ENCODE peak calls at places on chromosomes 11 and 22, in seven cellular contexts. K is psoas muscle; M is CD8-positive, alpha-beta T cell; E is colonic mucosa; Y is HCT116; C is kidney epithelial cell; P is mucosa of descending colon. F is an unnamed sample.

GRCh38 chr11:7495997-7496545 is 10.8 kb downstream of the OLFML1 start:
- DNase-seq in Y (no peak), K (no peak), E (no peak), P (no peak), C (no peak), M (no peak), F (no peak)

GRCh38 chr11:59778122-59778521 is 22.9 kb downstream of the STX3 start:
- DNase-seq in M (no peak), C (no peak), Y (no peak), K (no peak), E (peak; percentile 82), P (peak; percentile 57), F (no peak)

GRCh38 chr11:1652442-1652777 is 22.8 kb downstream of the KRTAP5-5 start:
- DNase-seq in K (no peak), C (no peak), P (no peak), M (no peak), Y (no peak), E (no peak), F (no peak)

GRCh38 chr11:72848846-72849466 is 34.7 kb downstream of the ATG16L2 start:
- DNase-seq in C (no peak), M (peak; percentile 36), E (no peak), Y (no peak), P (peak; percentile 41), K (no peak), F (peak; percentile 71)

GRCh38 chr11:528166-528814 is 7.1 kb downstream of the HRAS start:
- DNase-seq in K (peak; percentile 57), P (peak; percentile 21), Y (no peak), E (no peak), M (no peak), C (no peak), F (peak; percentile 62)

GRCh38 chr22:36610567-36610966 is 81.6 kb upstream of the EIF3D start:
- DNase-seq in Y (no peak), K (no peak), P (no peak), M (no peak), C (no peak), E (no peak), F (no peak)

GRCh38 chr11:117970400-117971024 is 15.7 kb upstream of the IL10RA start:
- DNase-seq in P (peak; percentile 49), E (peak; percentile 62), K (no peak), Y (no peak), M (no peak), C (no peak), F (no peak)

GRCh38 chr11:34259087-34259486 is 98.7 kb downstream of the ABTB2 start:
- DNase-seq in P (no peak), K (no peak), C (no peak), E (no peak), Y (no peak), M (no peak), F (no peak)

GRCh38 chr11:821513-822371 is 3.0 kb downstream of the PNPLA2 start:
- DNase-seq in K (peak; percentile 78), E (no peak), Y (no peak), C (no peak), M (no peak), P (no peak), F (no peak)

GRCh38 chr22:45866398-45867117 is 110.4 kb downstream of the WNT7B start:
- DNase-seq in C (no peak), E (peak; percentile 17), Y (no peak), P (no peak), K (peak; percentile 44), M (no peak), F (peak; percentile 80)

GRCh38 chr11:12723410-12724297 is 49.4 kb downstream of the TEAD1 start:
- DNase-seq in K (no peak), M (no peak), Y (peak; percentile 79), E (peak; percentile 46), C (peak; percentile 89), P (no peak), F (peak; percentile 27)

GRCh38 chr22:36741204-36741793 is 34.6 kb downstream of the IFT27 start:
- DNase-seq in E (no peak), M (no peak), P (no peak), Y (peak; percentile 46), C (no peak), K (no peak), F (peak; percentile 83)

GRCh38 chr11:121291896-121292502 is 572 bp upstream of the SC5D start:
- DNase-seq in K (no peak), M (no peak), C (no peak), E (no peak), P (no peak), Y (no peak), F (peak; percentile 13)

GRCh38 chr11:64447717-64448598 is 89.0 kb downstream of the RPS6KA4 start:
- DNase-seq in M (no peak), K (peak; percentile 64), C (no peak), E (peak; percentile 38), Y (no peak), P (peak; percentile 38), F (peak; percentile 59)

GRCh38 chr11:69540118-69541000 is 58.9 kb downstream of the LINC01488 start:
- DNase-seq in C (peak; percentile 23), K (peak; percentile 76), P (no peak), E (no peak), M (no peak), Y (no peak), F (peak; percentile 88)

GRCh38 chr22:32737811-32738210 is 63.7 kb upstream of the TIMP3 start:
- DNase-seq in M (no peak), E (no peak), C (no peak), K (no peak), P (no peak), Y (no peak), F (no peak)

GRCh38 chr11:122803716-122804115 is 34.6 kb upstream of the CRTAM start:
- DNase-seq in C (no peak), M (no peak), K (no peak), P (no peak), Y (no peak), E (no peak), F (no peak)

GRCh38 chr11:7448126-7448525 is 37.2 kb upstream of the OLFML1 start:
- DNase-seq in C (no peak), K (no peak), E (no peak), M (no peak), P (no peak), Y (no peak), F (peak; percentile 35)

GRCh38 chr11:13691296-13691899 is 22.9 kb downstream of the FAR1 start:
- DNase-seq in E (no peak), K (no peak), C (no peak), M (no peak), Y (no peak), P (no peak), F (no peak)

GRCh38 chr11:28797536-28797935 is 689.3 kb downstream of the METTL15 start:
- DNase-seq in E (no peak), M (no peak), K (no peak), P (no peak), Y (no peak), C (no peak), F (no peak)

GRCh38 chr22:24592144-24592845 is 578 bp downstream of the LRRC75B start:
- DNase-seq in E (no peak), M (no peak), C (no peak), P (peak; percentile 67), K (no peak), Y (no peak), F (peak; percentile 86)

GRCh38 chr22:24591286-24591830 is 1.5 kb downstream of the LRRC75B start:
- DNase-seq in E (no peak), M (no peak), P (no peak), K (no peak), C (no peak), Y (no peak), F (no peak)

GRCh38 chr22:24593810-24594568 is 1.1 kb upstream of the LRRC75B start:
- DNase-seq in Y (no peak), P (peak; percentile 69), E (peak; percentile 70), C (no peak), M (no peak), K (no peak), F (peak; percentile 52)

GRCh38 chr22:24594569-24595120 is 1.8 kb upstream of the LRRC75B start:
- DNase-seq in C (no peak), E (no peak), K (no peak), Y (no peak), M (no peak), P (no peak), F (peak; percentile 37)

DNA sequence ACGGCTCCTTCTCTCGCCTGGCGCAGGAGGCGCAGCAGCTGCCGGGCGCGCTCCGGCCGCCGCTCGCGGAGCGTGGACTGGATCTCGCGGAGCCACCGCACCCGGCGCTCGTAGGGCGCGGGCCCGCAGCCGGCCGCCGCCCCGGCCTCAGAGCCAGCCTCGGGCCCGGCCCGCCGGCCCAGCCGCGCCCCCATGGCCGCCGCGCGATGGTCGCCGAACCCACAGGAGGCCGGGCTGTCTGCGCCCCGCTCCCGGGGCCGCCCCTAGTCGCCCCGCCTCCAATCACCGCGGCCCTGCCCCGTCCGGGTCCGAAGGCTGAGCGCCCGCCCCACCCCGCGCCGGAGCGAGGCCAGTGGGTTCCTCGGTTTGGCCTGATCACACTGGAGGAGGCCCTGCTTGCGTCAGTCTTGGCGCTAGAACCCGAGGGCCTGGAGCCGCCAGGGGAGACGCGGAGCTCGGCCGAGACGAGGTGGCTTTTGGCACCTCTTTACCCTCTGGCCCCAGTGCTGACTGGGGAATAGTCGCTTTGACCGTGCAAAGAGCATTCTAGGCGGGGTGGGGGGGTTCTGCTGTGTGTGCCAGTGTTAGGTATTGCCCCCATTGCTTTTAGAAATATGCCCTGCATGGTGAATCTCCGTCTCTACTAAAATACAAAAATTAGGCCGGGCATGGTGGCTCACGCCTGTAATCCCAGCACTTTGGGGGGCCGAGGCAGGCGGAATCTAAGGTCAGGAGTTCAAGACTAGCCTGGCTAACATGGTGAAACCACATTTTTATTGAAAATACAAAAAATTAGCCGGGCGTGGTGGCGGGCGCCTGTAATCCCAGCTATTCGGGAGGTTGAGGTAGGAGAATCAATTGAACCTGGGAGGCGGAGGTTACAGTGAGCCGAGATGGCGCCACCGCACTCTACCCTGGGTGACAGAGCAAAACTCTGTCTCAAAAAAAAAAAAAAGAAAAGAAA is at the start of gene LRRC75B:
- DNase-seq in E (peak; percentile 96), Y (peak; percentile 47), K (peak; percentile 93), P (peak; percentile 95), M (peak; percentile 16), C (no peak), F (peak; percentile 99)
- H3K4me3 ChIP-seq in E (peak within 1 kb of the TSS; percentile 56), Y (peak within 1 kb of the TSS; percentile 68), K (peak within 1 kb of the TSS; percentile 69), P (peak within 1 kb of the TSS; percentile 44), M (peak within 1 kb of the TSS; percentile 11), C (peak within 1 kb of the TSS; percentile 54), F (peak within 1 kb of the TSS; percentile 72)

DNA sequence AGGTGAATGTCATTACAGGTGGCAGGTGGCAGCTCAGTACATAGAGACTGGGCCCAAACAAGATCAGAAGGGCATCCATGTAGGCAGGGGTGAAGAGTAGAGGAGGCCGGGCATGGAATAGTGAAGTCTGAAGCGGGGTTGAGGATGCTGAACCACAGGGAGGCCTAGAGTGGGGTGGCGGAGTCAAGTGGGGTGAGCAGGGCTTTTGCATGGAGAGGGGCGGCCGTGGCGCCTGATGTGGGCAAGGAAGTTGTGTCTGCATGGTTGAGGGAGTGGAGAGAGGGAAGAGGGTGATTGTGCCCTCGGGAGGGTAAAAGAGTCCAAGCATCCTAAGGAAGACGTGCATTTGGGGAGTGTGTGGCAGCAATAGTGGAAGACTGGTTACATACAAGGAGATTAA is 14.4 kb downstream of the DDB2 start:
- DNase-seq in C (no peak), Y (no peak), E (no peak), K (no peak), M (no peak), P (no peak), F (peak; percentile 2)
- H3K36me3 ChIP-seq in C (peaks cover 2% of the 10 kb centered on the region), Y (peaks cover 8% of the 10 kb centered on the region), E (no peaks in the 10 kb centered on the region), K (no peaks in the 10 kb centered on the region), M (peaks cover 5% of the 10 kb centered on the region), P (no peaks in the 10 kb centered on the region), F (peaks cover 13% of the 10 kb centered on the region)

GRCh38 chr11:30481385-30481784 is 104.8 kb downstream of the MPPED2 start:
- DNase-seq in Y (no peak), M (no peak), P (no peak), C (no peak), E (no peak), K (no peak), F (no peak)
- H3K4me3 ChIP-seq in Y (no peak overlapping the region), M (no peak overlapping the region), P (no peak overlapping the region), C (no peak overlapping the region), E (no peak overlapping the region), K (no peak overlapping the region), F (no peak overlapping the region)

GRCh38 chr11:75567971-75568370 is 5.9 kb downstream of the SERPINH1 start:
- DNase-seq in Y (no peak), E (no peak), C (no peak), K (no peak), M (no peak), P (no peak), F (no peak)
- H3K36me3 ChIP-seq in Y (peaks cover 58% of the 10 kb centered on the region), E (no peaks in the 10 kb centered on the region), C (peaks cover 2% of the 10 kb centered on the region), K (peaks cover 16% of the 10 kb centered on the region), M (peaks cover 29% of the 10 kb centered on the region), P (peaks cover 10% of the 10 kb centered on the region), F (peaks cover 55% of the 10 kb centered on the region)

F was measured in H7.